ENCODE peak calls at places on chromosomes 6 and 20, in five cellular contexts. V is foreskin fibroblast, S is AG09309, O is NCI-H2081, N is cerebellum. E is an unnamed sample.

GRCh38 chr6:87698618-87699017 is 3.4 kb downstream of the AKIRIN2 start:
- DNase-seq in V (peak; percentile 31), O (no peak), N (no peak), S (no peak), E (peak; percentile 93)

GRCh38 chr6:110255356-110255755 is 75.1 kb downstream of the CDC40 start:
- DNase-seq in N (no peak), O (no peak), S (no peak), V (peak; percentile 66), E (peak; percentile 37)

GRCh38 chr20:20466341-20466879 is 98.5 kb downstream of the INSM1 start:
- DNase-seq in V (peak; percentile 92), O (no peak), S (peak; percentile 79), N (no peak), E (no peak)

GRCh38 chr6:10451828-10452509 is 37.1 kb upstream of the TFAP2A start:
- DNase-seq in S (peak; percentile 82), O (no peak), V (peak; percentile 77), N (no peak), E (no peak)

GRCh38 chr20:22470620-22471026 is 113.7 kb downstream of the FOXA2 start:
- DNase-seq in O (no peak), S (no peak), V (no peak), N (no peak), E (no peak)

GRCh38 chr6:88013015-88013414 is 34.6 kb upstream of the SPACA1 start:
- DNase-seq in N (no peak), S (no peak), O (no peak), V (no peak), E (no peak)

GRCh38 chr20:31606928-31607639 is 2.0 kb downstream of the ID1 start:
- DNase-seq in V (peak; percentile 69), S (no peak), N (no peak), O (peak; percentile 87), E (no peak)

GRCh38 chr6:85464722-85465150 is 14.9 kb downstream of the NT5E start:
- DNase-seq in V (peak; percentile 94), N (no peak), S (no peak), O (no peak), E (peak; percentile 40)

GRCh38 chr20:59120491-59120890 is 43.1 kb upstream of the ZNF831 start:
- DNase-seq in N (no peak), O (no peak), V (no peak), S (no peak), E (peak; percentile 93)

GRCh38 chr6:144266091-144266649 is 19.0 kb upstream of the UTRN start:
- DNase-seq in N (no peak), V (peak; percentile 70), S (peak; percentile 63), O (no peak), E (no peak)

GRCh38 chr6:88629838-88630462 is 333.5 kb downstream of the RNGTT start:
- DNase-seq in O (peak; percentile 86), N (no peak), S (no peak), V (no peak), E (no peak)

GRCh38 chr6:144778056-144778455 is 492.9 kb downstream of the UTRN start:
- DNase-seq in V (no peak), O (no peak), S (no peak), N (no peak), E (no peak)

GRCh38 chr20:25203891-25204320 is 8.4 kb downstream of the ENTPD6 start:
- DNase-seq in V (no peak), O (no peak), S (no peak), N (no peak), E (no peak)

GRCh38 chr6:138297761-138298298 is 79.5 kb upstream of the PBOV1 start:
- DNase-seq in S (no peak), N (no peak), V (peak; percentile 49), O (no peak), E (no peak)

GRCh38 chr6:30743099-30744053 is 889 bp upstream of the FLOT1 start:
- DNase-seq in N (no peak), S (no peak), V (peak; percentile 45), O (no peak), E (no peak)

GRCh38 chr6:75275067-75275466 is 9.5 kb downstream of the TMEM30A start:
- DNase-seq in N (no peak), V (peak; percentile 85), S (peak; percentile 61), O (no peak), E (no peak)

GRCh38 chr6:104941694-104942177 is 15.2 kb upstream of the LIN28B start:
- DNase-seq in N (no peak), V (no peak), O (peak; percentile 6), S (no peak), E (no peak)

GRCh38 chr6:162875070-162875469 is 147.3 kb downstream of the PACRG start:
- DNase-seq in V (no peak), O (no peak), N (no peak), S (no peak), E (no peak)

E was measured in AML-193.